ENCODE peak calls at places on chromosome 13, in five cellular contexts. H is CD8-positive, alpha-beta T cell; D is GM12891; Q is OCI-LY7; M is GM20000. Y is an unnamed sample.

GRCh38 chr13:91141619-91142061 is 205.8 kb upstream of the MIR17HG start:
- DNase-seq in H (no peak), D (no peak), Q (no peak), M (no peak), Y (no peak)

GRCh38 chr13:41059466-41059865 is 1.8 kb upstream of the WBP4 start:
- DNase-seq in H (no peak), D (no peak), Q (peak; percentile 43), M (no peak), Y (no peak)

GRCh38 chr13:99617474-99618255 is 116.4 kb downstream of the TM9SF2 start:
- DNase-seq in H (no peak), D (no peak), Q (peak; percentile 17), M (no peak), Y (no peak)

GRCh38 chr13:95643814-95644598 is 500 bp downstream of the DZIP1 start:
- DNase-seq in H (no peak), D (peak; percentile 32), Q (no peak), M (no peak), Y (no peak)

GRCh38 chr13:29457299-29457698 is 138.2 kb downstream of the SLC7A1 start:
- DNase-seq in H (no peak), D (no peak), Q (no peak), M (no peak), Y (no peak)

GRCh38 chr13:45541806-45542205 is 73.7 kb downstream of the ERICH6B start:
- DNase-seq in H (no peak), D (no peak), Q (no peak), M (no peak), Y (no peak)

GRCh38 chr13:67829641-67830040 is 599.5 kb upstream of the PCDH9 start:
- DNase-seq in H (no peak), D (no peak), Q (no peak), M (no peak), Y (no peak)

GRCh38 chr13:48156466-48156865 is 61.6 kb upstream of the MED4 start:
- DNase-seq in H (peak; percentile 91), D (no peak), Q (peak; percentile 27), M (no peak), Y (peak; percentile 29)

GRCh38 chr13:22940736-22941135 is 240.0 kb upstream of the SGCG start:
- DNase-seq in H (no peak), D (no peak), Q (no peak), M (no peak), Y (no peak)

GRCh38 chr13:98503175-98504028 is 73.5 kb downstream of the STK24 start:
- DNase-seq in H (peak; percentile 38), D (no peak), Q (no peak), M (no peak), Y (no peak)

GRCh38 chr13:51818771-51819511 is 15.0 kb upstream of the DHRS12 start:
- DNase-seq in H (no peak), D (no peak), Q (no peak), M (no peak), Y (no peak)

GRCh38 chr13:113291997-113292862 is 4.8 kb upstream of the LAMP1 start:
- DNase-seq in H (no peak), D (no peak), Q (no peak), M (no peak), Y (peak; percentile 14)

GRCh38 chr13:113491418-113491883 is 940 bp upstream of the DCUN1D2 start:
- DNase-seq in H (no peak), D (no peak), Q (no peak), M (peak; percentile 57), Y (peak; percentile 4)

GRCh38 chr13:50594276-50594970 is 249.1 kb downstream of the DLEU7 start:
- DNase-seq in H (no peak), D (peak; percentile 25), Q (peak; percentile 98), M (peak; percentile 75), Y (peak; percentile 85)

GRCh38 chr13:42039457-42039945 is 8.9 kb upstream of the DGKH start:
- DNase-seq in H (no peak), D (no peak), Q (peak; percentile 44), M (peak; percentile 48), Y (no peak)

GRCh38 chr13:95117092-95117491 is 184.2 kb downstream of the ABCC4 start:
- DNase-seq in H (no peak), D (no peak), Q (no peak), M (no peak), Y (no peak)

GRCh38 chr13:23749288-23749880 is 139.8 kb downstream of the MIPEP start:
- DNase-seq in H (no peak), D (no peak), Q (no peak), M (no peak), Y (no peak)

GRCh38 chr13:86567119-86567518 is 767.9 kb upstream of the SLITRK6 start:
- DNase-seq in H (no peak), D (no peak), Q (peak; percentile 11), M (no peak), Y (no peak)

GRCh38 chr13:79456051-79456450 is 24.9 kb upstream of the NDFIP2 start:
- DNase-seq in H (no peak), D (no peak), Q (no peak), M (no peak), Y (no peak)

GRCh38 chr13:99916366-99917103 is 55.0 kb downstream of the ZIC5 start:
- DNase-seq in H (no peak), D (peak; percentile 57), Q (peak; percentile 30), M (peak; percentile 76), Y (no peak)

GRCh38 chr13:97142452-97142851 is 79.7 kb upstream of the MBNL2 start:
- DNase-seq in H (no peak), D (no peak), Q (no peak), M (no peak), Y (no peak)

GRCh38 chr13:27792393-27793218 is at the start of gene GSX1:
- DNase-seq in H (peak; percentile 57), D (peak; percentile 53), Q (no peak), M (peak; percentile 79), Y (peak; percentile 34)

GRCh38 chr13:111573801-111574200 is 253.4 kb downstream of the TEX29 start:
- DNase-seq in H (no peak), D (no peak), Q (no peak), M (no peak), Y (no peak)

GRCh38 chr13:43072394-43072793 is 49.0 kb downstream of the DNAJC15 start:
- DNase-seq in H (no peak), D (no peak), Q (no peak), M (no peak), Y (no peak)

GRCh38 chr13:36344886-36345437 is 1.2 kb downstream of the SPART start:
- DNase-seq in H (no peak), D (no peak), Q (no peak), M (peak; percentile 8), Y (peak; percentile 51)

GRCh38 chr13:30388401-30389283 is 33.7 kb upstream of the UBE2L5 start:
- DNase-seq in H (no peak), D (no peak), Q (no peak), M (no peak), Y (no peak)

GRCh38 chr13:32426191-32426980 is 1.5 kb downstream of the N4BP2L1 start:
- DNase-seq in H (peak; percentile 55), D (no peak), Q (peak; percentile 79), M (peak; percentile 77), Y (peak; percentile 71)

GRCh38 chr13:76637651-76638111 is 248.5 kb downstream of the KCTD12 start:
- DNase-seq in H (no peak), D (no peak), Q (no peak), M (no peak), Y (no peak)

GRCh38 chr13:27638521-27638920 is 16.8 kb downstream of the POLR1D start:
- DNase-seq in H (no peak), D (no peak), Q (no peak), M (no peak), Y (no peak)

GRCh38 chr13:38045278-38046048 is 175.9 kb upstream of the TRPC4 start:
- DNase-seq in H (no peak), D (no peak), Q (peak; percentile 61), M (no peak), Y (no peak)

GRCh38 chr13:80921971-80922370 is 581.0 kb upstream of the SPRY2 start:
- DNase-seq in H (no peak), D (no peak), Q (no peak), M (no peak), Y (no peak)

Y was measured in naive B cell.